ENCODE peak calls at places on chromosome 1, in six cellular contexts. I is stomach, O is cardiac muscle cell, B is BJ, Y is GM23338, K is lower lobe of right lung. M is an unnamed sample.
A peak's percentile ranks its signal among the peaks of the same experiment; 100 is the strongest.

GRCh38 chr1:246262281-246262680 is 244.8 kb downstream of the SMYD3 start:
- DNase-seq in I (no peak), O (no peak), B (no peak), Y (no peak), K (no peak), M (peak; percentile 68)

GRCh38 chr1:84164567-84165021 is 20.5 kb downstream of the PRKACB start:
- DNase-seq in I (no peak), O (no peak), B (no peak), Y (no peak), K (no peak), M (no peak)

GRCh38 chr1:179353546-179353945 is 12.2 kb upstream of the AXDND1 start:
- DNase-seq in I (no peak), O (peak; percentile 14), B (peak; percentile 26), Y (no peak), K (no peak), M (no peak)

GRCh38 chr1:162003825-162004205 is 19.9 kb downstream of the OLFML2B start:
- DNase-seq in I (no peak), O (no peak), B (peak; percentile 86), Y (no peak), K (no peak), M (peak; percentile 97)

GRCh38 chr1:154624756-154625643 is 17.0 kb upstream of the ADAR start:
- DNase-seq in I (no peak), O (no peak), B (no peak), Y (no peak), K (no peak), M (no peak)

GRCh38 chr1:218813247-218813646 is 360.4 kb upstream of the LYPLAL1 start:
- DNase-seq in I (no peak), O (peak; percentile 69), B (no peak), Y (peak; percentile 3), K (no peak), M (peak; percentile 47)

GRCh38 chr1:171653796-171654704 is 1.6 kb upstream of the MYOC start:
- DNase-seq in I (no peak), O (peak; percentile 56), B (no peak), Y (no peak), K (no peak), M (peak; percentile 62)

GRCh38 chr1:68370101-68370915 is 79.4 kb downstream of the RPE65 start:
- DNase-seq in I (no peak), O (no peak), B (no peak), Y (no peak), K (no peak), M (no peak)

GRCh38 chr1:33365560-33365997 is 44.7 kb upstream of the A3GALT2 start:
- DNase-seq in I (no peak), O (peak; percentile 67), B (no peak), Y (no peak), K (no peak), M (no peak)

GRCh38 chr1:27025718-27026117 is 13.1 kb upstream of the TENT5B start:
- DNase-seq in I (no peak), O (no peak), B (no peak), Y (no peak), K (no peak), M (no peak)

GRCh38 chr1:63327417-63328139 is 5.2 kb downstream of the FOXD3 start:
- DNase-seq in I (peak; percentile 62), O (peak; percentile 77), B (no peak), Y (peak; percentile 96), K (peak; percentile 72), M (peak; percentile 79)

GRCh38 chr1:67719329-67720196 is 34.6 kb downstream of the GADD45A start:
- DNase-seq in I (no peak), O (no peak), B (no peak), Y (no peak), K (no peak), M (no peak)

GRCh38 chr1:241817331-241817792 is 30.6 kb upstream of the EXO1 start:
- DNase-seq in I (no peak), O (no peak), B (peak; percentile 78), Y (no peak), K (no peak), M (peak; percentile 91)

GRCh38 chr1:89261926-89262540 is 10.6 kb downstream of the GBP5 start:
- DNase-seq in I (no peak), O (no peak), B (no peak), Y (peak; percentile 36), K (no peak), M (no peak)

GRCh38 chr1:228101614-228101993 is 1.5 kb downstream of the C1orf35 start:
- DNase-seq in I (no peak), O (no peak), B (no peak), Y (no peak), K (no peak), M (peak; percentile 43)

GRCh38 chr1:30847358-30847972 is 61.1 kb downstream of the SDC3 start:
- DNase-seq in I (peak; percentile 74), O (no peak), B (no peak), Y (peak; percentile 73), K (peak; percentile 80), M (no peak)

GRCh38 chr1:163673076-163673475 is 351.3 kb downstream of the NUF2 start:
- DNase-seq in I (no peak), O (no peak), B (no peak), Y (no peak), K (no peak), M (no peak)

GRCh38 chr1:162983671-162984425 is 85.3 kb upstream of the RGS4 start:
- DNase-seq in I (no peak), O (no peak), B (no peak), Y (no peak), K (no peak), M (no peak)

GRCh38 chr1:24390924-24391782 is 22.4 kb downstream of the STPG1 start:
- DNase-seq in I (peak; percentile 77), O (peak; percentile 83), B (no peak), Y (peak; percentile 86), K (peak; percentile 80), M (peak; percentile 84)

GRCh38 chr1:8170059-8170835 is 144.1 kb upstream of the ERRFI1 start:
- DNase-seq in I (no peak), O (no peak), B (no peak), Y (no peak), K (no peak), M (no peak)

GRCh38 chr1:171286032-171286705 is 27.8 kb upstream of the FMO4 start:
- DNase-seq in I (no peak), O (no peak), B (no peak), Y (no peak), K (no peak), M (peak; percentile 55)

GRCh38 chr1:200893411-200893901 is 1.2 kb upstream of the INAVA start:
- DNase-seq in I (no peak), O (no peak), B (no peak), Y (peak; percentile 57), K (no peak), M (peak; percentile 91)

GRCh38 chr1:246613131-246613758 is 47.0 kb downstream of the CNST start:
- DNase-seq in I (no peak), O (no peak), B (no peak), Y (no peak), K (no peak), M (no peak)

GRCh38 chr1:202034683-202035462 is 24.5 kb downstream of the ELF3 start:
- DNase-seq in I (peak; percentile 96), O (peak; percentile 30), B (peak; percentile 70), Y (no peak), K (peak; percentile 95), M (peak; percentile 95)

GRCh38 chr1:112337028-112337531 is 58.9 kb upstream of the CTTNBP2NL start:
- DNase-seq in I (peak; percentile 34), O (peak; percentile 55), B (no peak), Y (peak; percentile 66), K (peak; percentile 56), M (peak; percentile 38)

GRCh38 chr1:214445846-214446614 is 105.4 kb downstream of the PTPN14 start:
- DNase-seq in I (no peak), O (no peak), B (peak; percentile 91), Y (no peak), K (no peak), M (peak; percentile 92)

GRCh38 chr1:7011826-7012225 is 226.6 kb downstream of the CAMTA1 start:
- DNase-seq in I (no peak), O (no peak), B (no peak), Y (no peak), K (no peak), M (no peak)

DNA sequence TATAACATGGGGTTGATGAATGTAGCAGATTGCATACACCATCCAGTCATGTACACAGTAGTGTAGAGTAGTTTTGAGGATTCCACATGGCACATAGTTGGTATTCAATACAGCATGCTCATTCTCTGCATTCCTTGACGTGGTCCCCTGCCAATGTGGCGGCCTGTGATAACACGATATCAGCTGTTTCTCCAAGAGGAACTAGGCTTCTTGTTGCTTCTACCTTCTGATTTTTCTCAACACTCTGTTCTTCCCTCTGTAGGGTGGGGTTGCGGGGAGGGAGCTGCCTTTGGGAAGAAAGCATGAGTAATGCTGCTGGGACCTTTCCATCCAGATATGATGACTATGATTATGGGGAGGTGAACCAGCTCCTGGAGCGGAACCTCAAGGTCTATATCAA is 19.4 kb downstream of the SESN2 start:
- DNase-seq in I (no peak), O (no peak), B (no peak), Y (no peak), K (no peak), M (no peak)
- H3K36me3 ChIP-seq in I (peaks cover 93% of the 10 kb centered on the region), O (peaks cover 33% of the 10 kb centered on the region), B (peaks cover 63% of the 10 kb centered on the region), Y (peaks cover 55% of the 10 kb centered on the region), K (peaks cover 86% of the 10 kb centered on the region), M (no peaks in the 10 kb centered on the region)

DNA sequence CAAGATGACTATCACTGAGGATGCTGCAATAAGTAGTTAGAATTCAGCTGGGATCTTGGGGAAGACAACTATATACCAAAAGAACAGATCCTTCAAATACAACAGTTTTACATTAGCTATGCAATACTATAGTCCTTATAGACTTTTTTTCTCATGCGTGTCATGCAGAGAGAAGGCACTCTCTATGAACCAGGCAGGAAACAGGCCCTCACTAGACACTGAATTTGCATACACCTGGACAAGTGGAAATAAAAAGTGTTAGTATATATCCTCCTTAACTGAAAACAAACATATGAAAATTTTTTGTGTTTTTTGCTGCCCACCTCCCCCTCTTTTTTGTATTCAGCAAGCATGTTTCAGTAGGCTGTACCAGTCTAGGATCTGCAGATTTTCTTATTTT is 29.9 kb downstream of the TMCO1 start:
- DNase-seq in I (no peak), O (no peak), B (no peak), Y (no peak), K (no peak), M (no peak)
- H3K36me3 ChIP-seq in I (peaks cover 71% of the 10 kb centered on the region), O (peaks cover 28% of the 10 kb centered on the region), B (peaks cover 7% of the 10 kb centered on the region), Y (peaks cover 3% of the 10 kb centered on the region), K (peaks cover 73% of the 10 kb centered on the region), M (peaks cover 33% of the 10 kb centered on the region)

GRCh38 chr1:17021896-17022295 is 10.2 kb upstream of the ATP13A2 start:
- DNase-seq in I (no peak), O (no peak), B (no peak), Y (no peak), K (peak; percentile 15), M (no peak)
- H3K36me3 ChIP-seq in I (peaks cover 98% of the 10 kb centered on the region), O (peaks cover 77% of the 10 kb centered on the region), B (peaks cover 28% of the 10 kb centered on the region), Y (peaks cover 37% of the 10 kb centered on the region), K (peaks cover 94% of the 10 kb centered on the region), M (peaks cover 70% of the 10 kb centered on the region)

GRCh38 chr1:156949127-156949526 is 28.7 kb downstream of the LRRC71 start:
- DNase-seq in I (no peak), O (no peak), B (no peak), Y (no peak), K (no peak), M (no peak)

GRCh38 chr1:156947127-156947526 is 26.7 kb downstream of the LRRC71 start:
- DNase-seq in I (no peak), O (no peak), B (no peak), Y (no peak), K (no peak), M (no peak)

GRCh38 chr1:156947818-156948525 is 27.5 kb downstream of the LRRC71 start:
- DNase-seq in I (no peak), O (no peak), B (no peak), Y (no peak), K (no peak), M (no peak)

GRCh38 chr1:156945881-156946661 is 25.6 kb downstream of the LRRC71 start:
- DNase-seq in I (no peak), O (no peak), B (no peak), Y (no peak), K (no peak), M (peak; percentile 70)

GRCh38 chr1:156948708-156949107 is 28.3 kb downstream of the LRRC71 start:
- DNase-seq in I (no peak), O (peak; percentile 71), B (no peak), Y (peak; percentile 69), K (no peak), M (no peak)
- H3K36me3 ChIP-seq in I (peaks cover 100% of the 10 kb centered on the region), O (peaks cover 27% of the 10 kb centered on the region), B (peaks cover 43% of the 10 kb centered on the region), Y (peaks cover 19% of the 10 kb centered on the region), K (peaks cover 96% of the 10 kb centered on the region), M (peaks cover 54% of the 10 kb centered on the region)